ENCODE peak calls at places on chromosomes 11 and 22, in four cellular contexts. One of them, this sample, is unnamed.

GRCh38 chr11:72069200-72069599 is 11.1 kb downstream of the NUMA1 start:
- DNase-seq in SK-N-SH: no peak
- DNase-seq in GM12878: no peak
- DNase-seq in HepG2: no peak
- DNase-seq in this sample: no peak

GRCh38 chr22:31749636-31750364 is at the start of gene PRR14L:
- DNase-seq in SK-N-SH: peak; percentile 96
- DNase-seq in GM12878: peak; percentile 86
- DNase-seq in HepG2: peak; percentile 91
- DNase-seq in this sample: peak; percentile 73

GRCh38 chr11:12361650-12362049 is 15.7 kb upstream of the PARVA start:
- DNase-seq in SK-N-SH: no peak
- DNase-seq in GM12878: no peak
- DNase-seq in HepG2: no peak
- DNase-seq in this sample: no peak

GRCh38 chr11:123144707-123145106 is 50.3 kb downstream of the CLMP start:
- DNase-seq in SK-N-SH: no peak
- DNase-seq in GM12878: no peak
- DNase-seq in HepG2: no peak
- DNase-seq in this sample: no peak

GRCh38 chr11:1930448-1930802 is 10.9 kb downstream of the TNNT3 start:
- DNase-seq in SK-N-SH: no peak
- DNase-seq in GM12878: no peak
- DNase-seq in HepG2: no peak
- DNase-seq in this sample: no peak

GRCh38 chr11:67820079-67820478 is 145.7 kb upstream of the ALDH3B2 start:
- DNase-seq in SK-N-SH: no peak
- DNase-seq in GM12878: no peak
- DNase-seq in HepG2: no peak
- DNase-seq in this sample: no peak

GRCh38 chr11:128625766-128626165 is 38.4 kb upstream of the ETS1 start:
- DNase-seq in SK-N-SH: no peak
- DNase-seq in GM12878: no peak
- DNase-seq in HepG2: no peak
- DNase-seq in this sample: no peak

GRCh38 chr11:19670030-19670761 is 42.4 kb upstream of the NAV2 start:
- DNase-seq in SK-N-SH: no peak
- DNase-seq in GM12878: no peak
- DNase-seq in HepG2: no peak
- DNase-seq in this sample: peak; percentile 30

GRCh38 chr11:295351-296205 is 3.7 kb downstream of the IFITM5 start:
- DNase-seq in SK-N-SH: no peak
- DNase-seq in GM12878: no peak
- DNase-seq in HepG2: no peak
- DNase-seq in this sample: no peak

GRCh38 chr11:63553759-63554158 is 9.4 kb downstream of the PLAAT2 start:
- DNase-seq in SK-N-SH: no peak
- DNase-seq in GM12878: no peak
- DNase-seq in HepG2: no peak
- DNase-seq in this sample: no peak

GRCh38 chr11:110141812-110142211 is 48.6 kb downstream of the ZC3H12C start:
- DNase-seq in SK-N-SH: no peak
- DNase-seq in GM12878: no peak
- DNase-seq in HepG2: no peak
- DNase-seq in this sample: no peak

GRCh38 chr22:31148953-31149627 is 8.8 kb upstream of the PLA2G3 start:
- DNase-seq in SK-N-SH: peak; percentile 88
- DNase-seq in GM12878: no peak
- DNase-seq in HepG2: peak; percentile 64
- DNase-seq in this sample: peak; percentile 75

GRCh38 chr11:65917434-65918210 is 1.2 kb downstream of the C11orf68 start:
- DNase-seq in SK-N-SH: no peak
- DNase-seq in GM12878: no peak
- DNase-seq in HepG2: no peak
- DNase-seq in this sample: no peak

GRCh38 chr22:25495286-25495685 is 69.2 kb upstream of the GRK3 start:
- DNase-seq in SK-N-SH: no peak
- DNase-seq in GM12878: no peak
- DNase-seq in HepG2: no peak
- DNase-seq in this sample: no peak

GRCh38 chr11:45859661-45860140 is 12.4 kb downstream of the CRY2 start:
- DNase-seq in SK-N-SH: peak; percentile 87
- DNase-seq in GM12878: no peak
- DNase-seq in HepG2: no peak
- DNase-seq in this sample: no peak

GRCh38 chr11:125338886-125339811 is 156.9 kb downstream of the FEZ1 start:
- DNase-seq in SK-N-SH: peak; percentile 61
- DNase-seq in GM12878: no peak
- DNase-seq in HepG2: no peak
- DNase-seq in this sample: no peak

GRCh38 chr22:39914584-39914983 is 13.7 kb downstream of the GRAP2 start:
- DNase-seq in SK-N-SH: no peak
- DNase-seq in GM12878: no peak
- DNase-seq in HepG2: no peak
- DNase-seq in this sample: no peak

GRCh38 chr22:38935023-38935422 is 22.4 kb upstream of the APOBEC3A start:
- DNase-seq in SK-N-SH: no peak
- DNase-seq in GM12878: no peak
- DNase-seq in HepG2: no peak
- DNase-seq in this sample: peak; percentile 39

GRCh38 chr11:26951849-26952515 is 41.9 kb upstream of the FIBIN start:
- DNase-seq in SK-N-SH: peak; percentile 45
- DNase-seq in GM12878: no peak
- DNase-seq in HepG2: no peak
- DNase-seq in this sample: no peak

GRCh38 chr11:100805509-100806199 is 118.6 kb downstream of the ARHGAP42 start:
- DNase-seq in SK-N-SH: no peak
- DNase-seq in GM12878: no peak
- DNase-seq in HepG2: no peak
- DNase-seq in this sample: no peak
- TF ChIP-seq PBX3 in SK-N-SH: no peak
- TF ChIP-seq PBX3 in GM12878: no peak
- TF ChIP-seq PBX3 in HepG2: no peak
- TF ChIP-seq PBX3 in this sample: no peak

GRCh38 chr11:127063191-127063590 is 62.6 kb upstream of the KIRREL3 start:
- DNase-seq in SK-N-SH: no peak
- DNase-seq in GM12878: no peak
- DNase-seq in HepG2: no peak
- DNase-seq in this sample: no peak
- H3K9me3 ChIP-seq in SK-N-SH: no peaks in the 10 kb centered on the region
- H3K9me3 ChIP-seq in GM12878: no peaks in the 10 kb centered on the region
- H3K9me3 ChIP-seq in HepG2: no peaks in the 10 kb centered on the region
- H3K9me3 ChIP-seq in this sample: no peaks in the 10 kb centered on the region

GRCh38 chr11:102110761-102111010 is 439 bp downstream of the YAP1 start:
- DNase-seq in SK-N-SH: no peak
- DNase-seq in GM12878: no peak
- DNase-seq in HepG2: no peak
- DNase-seq in this sample: no peak

GRCh38 chr11:102112654-102112926 is 2.3 kb downstream of the YAP1 start:
- DNase-seq in SK-N-SH: no peak
- DNase-seq in GM12878: no peak
- DNase-seq in HepG2: no peak
- DNase-seq in this sample: no peak

GRCh38 chr11:102111011-102111786 is 952 bp downstream of the YAP1 start:
- DNase-seq in SK-N-SH: peak; percentile 50
- DNase-seq in GM12878: no peak
- DNase-seq in HepG2: peak; percentile 94
- DNase-seq in this sample: peak; percentile 69

GRCh38 chr11:102109896-102110760 is at the start of gene YAP1:
- DNase-seq in SK-N-SH: peak; percentile 72
- DNase-seq in GM12878: no peak
- DNase-seq in HepG2: peak; percentile 83
- DNase-seq in this sample: peak; percentile 25

DNA sequence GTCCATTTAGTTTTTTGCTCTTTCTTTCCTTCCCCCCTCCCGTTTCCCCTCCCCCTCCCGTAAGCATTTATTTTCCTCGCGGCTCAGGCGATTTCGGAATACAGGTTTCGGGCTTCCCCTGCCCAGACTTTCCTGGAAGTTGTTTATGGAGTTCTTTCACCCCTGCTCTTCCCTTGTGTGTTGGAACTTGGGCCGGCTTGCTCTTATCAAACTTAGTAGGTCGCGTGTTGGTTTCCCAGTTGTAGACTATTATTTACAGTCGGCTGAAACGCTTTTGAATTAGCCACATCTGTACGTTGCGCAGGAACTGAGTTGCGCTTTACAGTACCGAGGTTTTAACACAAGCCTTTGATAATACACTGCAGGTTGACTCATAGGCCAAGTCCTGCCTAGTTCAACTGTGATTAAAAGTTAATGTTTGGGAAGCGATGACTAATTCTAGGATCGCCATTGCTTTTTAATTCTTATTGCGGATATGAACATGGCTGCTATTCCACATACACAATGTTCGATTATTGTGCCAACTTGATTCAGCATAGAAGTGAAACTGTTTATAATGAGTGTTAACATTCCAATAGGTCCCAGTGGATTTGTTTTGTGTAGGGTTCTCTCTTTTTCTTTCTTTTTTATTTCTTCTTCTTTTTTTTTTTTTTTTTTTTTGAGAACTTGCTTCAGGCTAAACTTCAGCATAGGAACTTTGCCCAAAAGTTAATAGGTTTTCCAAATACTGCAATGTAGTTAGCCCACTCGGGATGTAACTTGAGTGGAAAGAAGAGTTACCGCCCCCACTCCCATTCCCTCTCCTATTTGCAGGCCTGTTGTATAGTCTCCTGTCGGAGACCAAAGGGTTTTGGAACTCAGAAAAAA is 1.8 kb downstream of the YAP1 start:
- DNase-seq in SK-N-SH: no peak
- DNase-seq in GM12878: no peak
- DNase-seq in HepG2: peak; percentile 97
- DNase-seq in this sample: peak; percentile 89
- TF ChIP-seq PBX3 in SK-N-SH: peak; percentile 39
- TF ChIP-seq PBX3 in GM12878: no peak
- TF ChIP-seq PBX3 in HepG2: no peak
- TF ChIP-seq PBX3 in this sample: no peak

GRCh38 chr11:126406368-126406767 is 50.9 kb downstream of the ST3GAL4 start:
- DNase-seq in SK-N-SH: no peak
- DNase-seq in GM12878: no peak
- DNase-seq in HepG2: no peak
- DNase-seq in this sample: no peak

GRCh38 chr11:126405906-126406305 is 50.4 kb downstream of the ST3GAL4 start:
- DNase-seq in SK-N-SH: no peak
- DNase-seq in GM12878: no peak
- DNase-seq in HepG2: no peak
- DNase-seq in this sample: no peak

GRCh38 chr11:126408496-126408895 is 53.0 kb downstream of the ST3GAL4 start:
- DNase-seq in SK-N-SH: no peak
- DNase-seq in GM12878: no peak
- DNase-seq in HepG2: no peak
- DNase-seq in this sample: no peak

GRCh38 chr11:126407682-126408288 is 52.3 kb downstream of the ST3GAL4 start:
- DNase-seq in SK-N-SH: no peak
- DNase-seq in GM12878: no peak
- DNase-seq in HepG2: no peak
- DNase-seq in this sample: no peak

GRCh38 chr11:126407101-126407521 is 51.6 kb downstream of the ST3GAL4 start:
- DNase-seq in SK-N-SH: no peak
- DNase-seq in GM12878: no peak
- DNase-seq in HepG2: no peak
- DNase-seq in this sample: no peak
- H3K9me3 ChIP-seq in SK-N-SH: no peaks in the 10 kb centered on the region
- H3K9me3 ChIP-seq in GM12878: no peaks in the 10 kb centered on the region
- H3K9me3 ChIP-seq in HepG2: no peaks in the 10 kb centered on the region
- H3K9me3 ChIP-seq in this sample: no peaks in the 10 kb centered on the region

DNA sequence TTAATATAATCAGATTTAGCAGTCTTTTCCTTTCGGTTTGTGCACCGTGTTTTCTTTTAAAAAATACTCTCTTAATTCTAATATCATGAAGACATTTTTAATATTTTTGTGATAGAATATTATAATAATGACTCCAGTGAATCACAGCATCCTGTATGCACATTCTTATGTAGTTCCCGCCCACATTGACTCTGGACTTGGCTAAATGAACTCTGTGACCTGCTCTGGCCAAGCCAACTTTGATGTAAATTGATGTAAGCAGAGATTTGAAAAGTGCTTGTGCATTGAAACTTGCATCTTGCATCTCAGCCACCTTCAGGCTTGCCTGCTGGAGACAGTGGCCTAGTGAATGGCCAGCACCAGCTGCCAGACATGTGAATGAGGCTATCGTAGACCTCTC is 29.1 kb upstream of the PGM2L1 start:
- DNase-seq in SK-N-SH: no peak
- DNase-seq in GM12878: no peak
- DNase-seq in HepG2: no peak
- DNase-seq in this sample: no peak
- TF ChIP-seq PBX3 in SK-N-SH: no peak
- TF ChIP-seq PBX3 in GM12878: no peak
- TF ChIP-seq PBX3 in HepG2: no peak
- TF ChIP-seq PBX3 in this sample: no peak

GRCh38 chr22:47396105-47396504 is 633.7 kb downstream of the TBC1D22A start:
- DNase-seq in SK-N-SH: no peak
- DNase-seq in GM12878: no peak
- DNase-seq in HepG2: no peak
- DNase-seq in this sample: no peak
- H3K9me3 ChIP-seq in SK-N-SH: no peaks in the 10 kb centered on the region
- H3K9me3 ChIP-seq in GM12878: no peaks in the 10 kb centered on the region
- H3K9me3 ChIP-seq in HepG2: no peaks in the 10 kb centered on the region
- H3K9me3 ChIP-seq in this sample: no peaks in the 10 kb centered on the region

GRCh38 chr11:31649129-31649528 is 139.6 kb downstream of the ELP4 start:
- DNase-seq in SK-N-SH: no peak
- DNase-seq in GM12878: no peak
- DNase-seq in HepG2: no peak
- DNase-seq in this sample: no peak

GRCh38 chr11:31645747-31646146 is 136.2 kb downstream of the ELP4 start:
- DNase-seq in SK-N-SH: no peak
- DNase-seq in GM12878: no peak
- DNase-seq in HepG2: peak; percentile 20
- DNase-seq in this sample: peak; percentile 76

GRCh38 chr11:31649567-31649966 is 140.0 kb downstream of the ELP4 start:
- DNase-seq in SK-N-SH: no peak
- DNase-seq in GM12878: no peak
- DNase-seq in HepG2: no peak
- DNase-seq in this sample: no peak

GRCh38 chr11:31643831-31644230 is 134.3 kb downstream of the ELP4 start:
- DNase-seq in SK-N-SH: no peak
- DNase-seq in GM12878: no peak
- DNase-seq in HepG2: no peak
- DNase-seq in this sample: peak; percentile 46

GRCh38 chr11:31646206-31646605 is 136.6 kb downstream of the ELP4 start:
- DNase-seq in SK-N-SH: no peak
- DNase-seq in GM12878: no peak
- DNase-seq in HepG2: no peak
- DNase-seq in this sample: peak; percentile 23
- TF ChIP-seq PBX3 in SK-N-SH: no peak
- TF ChIP-seq PBX3 in GM12878: no peak
- TF ChIP-seq PBX3 in HepG2: no peak
- TF ChIP-seq PBX3 in this sample: no peak

DNA sequence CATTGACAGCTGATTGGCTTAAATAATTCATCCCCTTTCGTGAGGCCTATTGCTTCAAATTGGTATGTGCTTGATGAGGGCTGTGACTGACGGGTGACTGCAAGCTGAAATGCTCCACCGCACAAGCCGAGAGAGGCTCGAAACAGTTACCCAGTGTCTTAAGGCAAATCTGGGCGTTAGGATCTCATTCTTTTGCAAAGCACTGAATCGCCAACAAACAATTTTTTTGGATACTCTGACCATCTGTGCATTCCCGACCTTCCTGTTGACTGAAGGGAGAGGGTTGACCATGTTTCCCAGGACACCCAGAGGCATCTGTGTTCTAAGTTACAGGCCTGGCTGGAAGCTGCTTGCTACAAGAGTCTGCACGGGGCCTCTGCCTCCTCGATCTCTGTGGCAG is 32.2 kb downstream of the CACNG2 start:
- DNase-seq in SK-N-SH: no peak
- DNase-seq in GM12878: no peak
- DNase-seq in HepG2: no peak
- DNase-seq in this sample: no peak
- H3K9me3 ChIP-seq in SK-N-SH: no peaks in the 10 kb centered on the region
- H3K9me3 ChIP-seq in GM12878: no peaks in the 10 kb centered on the region
- H3K9me3 ChIP-seq in HepG2: no peaks in the 10 kb centered on the region
- H3K9me3 ChIP-seq in this sample: no peaks in the 10 kb centered on the region

This sample was measured in A549.